ENCODE peak calls at places on chromosomes 1 and 21, in nine cellular contexts. X is GOT3, M is skeletal muscle cell, C is EL, U is kidney glomerular epithelial cell, A is tibial artery, Z is retina, P is RWPE2, W is C1 segment of cervical spinal cord. K is an unnamed sample.

GRCh38 chr21:36125513-36126121 is 9.3 kb upstream of the CBR3 start:
- DNase-seq in X (no peak), M (no peak), C (peak), U (peak), A (no peak), Z (peak), P (no peak), W (peak), K (peak)

GRCh38 chr1:7650801-7651200 is 120.3 kb upstream of the VAMP3 start:
- DNase-seq in X (no peak), M (no peak), C (no peak), U (no peak), A (no peak), Z (no peak), P (no peak), W (no peak), K (no peak)

GRCh38 chr1:117401761-117402160 is 34.5 kb downstream of the MAN1A2 start:
- DNase-seq in X (no peak), M (no peak), C (no peak), U (no peak), A (no peak), Z (no peak), P (no peak), W (no peak), K (no peak)

GRCh38 chr21:17679002-17679600 is 66.4 kb upstream of the BTG3 start:
- DNase-seq in X (no peak), M (peak), C (peak), U (peak), A (no peak), Z (no peak), P (no peak), W (no peak), K (no peak)

GRCh38 chr1:25167269-25168192 is 64.8 kb downstream of the SYF2 start:
- DNase-seq in X (no peak), M (no peak), C (no peak), U (no peak), A (no peak), Z (peak), P (no peak), W (no peak), K (no peak)

GRCh38 chr1:187491082-187491720 is 662.5 kb downstream of the PLA2G4A start:
- DNase-seq in X (no peak), M (peak), C (peak), U (no peak), A (no peak), Z (no peak), P (no peak), W (no peak), K (no peak)

GRCh38 chr1:226751214-226751613 is 12.1 kb upstream of the ITPKB start:
- DNase-seq in X (no peak), M (no peak), C (no peak), U (no peak), A (no peak), Z (no peak), P (no peak), W (no peak), K (no peak)

GRCh38 chr1:150256193-150256548 is 1.4 kb upstream of the CA14 start:
- DNase-seq in X (no peak), M (no peak), C (no peak), U (no peak), A (no peak), Z (peak), P (no peak), W (no peak), K (no peak)

GRCh38 chr1:234862944-234863515 is 253.1 kb upstream of the IRF2BP2 start:
- DNase-seq in X (no peak), M (peak), C (peak), U (peak), A (peak), Z (no peak), P (no peak), W (peak), K (peak)

GRCh38 chr1:158644479-158644878 is 39.4 kb downstream of the OR10Z1 start:
- DNase-seq in X (no peak), M (no peak), C (no peak), U (no peak), A (no peak), Z (no peak), P (no peak), W (no peak), K (no peak)

GRCh38 chr1:19792237-19793002 is 7.3 kb downstream of the TMCO4 start:
- DNase-seq in X (no peak), M (no peak), C (peak), U (no peak), A (no peak), Z (no peak), P (no peak), W (no peak), K (no peak)

GRCh38 chr1:247638011-247638410 is 32.6 kb downstream of the OR2G3 start:
- DNase-seq in X (no peak), M (no peak), C (no peak), U (no peak), A (no peak), Z (no peak), P (no peak), W (no peak), K (no peak)

GRCh38 chr1:84382127-84382526 is 16.2 kb upstream of the DNASE2B start:
- DNase-seq in X (no peak), M (no peak), C (peak), U (no peak), A (no peak), Z (no peak), P (no peak), W (no peak), K (no peak)

K was measured in Right ventricle myocardium superior.